ENCODE peak calls at places on chromosome 11, in four cellular contexts. I is ovary, Z is PC-3, K is IMR-90. E is an unnamed sample.

GRCh38 chr11:72573380-72573949 is 100.8 kb downstream of the PDE2A start:
- DNase-seq in K (peak; percentile 11), Z (peak; percentile 59), I (no peak), E (peak; percentile 76)

GRCh38 chr11:65391007-65391406 is 4.6 kb downstream of the FRMD8 start:
- DNase-seq in I (no peak), Z (no peak), K (peak; percentile 37), E (no peak)

GRCh38 chr11:10401275-10401674 is 53.8 kb upstream of the AMPD3 start:
- DNase-seq in K (no peak), Z (no peak), I (no peak), E (no peak)

GRCh38 chr11:130689222-130689908 is 226.9 kb downstream of the SNX19 start:
- DNase-seq in I (no peak), Z (peak; percentile 37), K (no peak), E (no peak)

GRCh38 chr11:1830500-1831223 is 4.1 kb upstream of the SYT8 start:
- DNase-seq in K (no peak), Z (no peak), I (no peak), E (peak; percentile 95)

GRCh38 chr11:111941963-111942362 is 4.8 kb downstream of the DIXDC1 start:
- DNase-seq in I (no peak), Z (peak; percentile 35), K (no peak), E (peak; percentile 44)

GRCh38 chr11:64786308-64786707 is 8.0 kb upstream of the SF1 start:
- DNase-seq in K (no peak), I (peak; percentile 26), Z (no peak), E (no peak)

GRCh38 chr11:9203715-9204311 is 61.3 kb downstream of the DENND5A start:
- DNase-seq in K (no peak), I (no peak), Z (no peak), E (no peak)

GRCh38 chr11:77558380-77558779 is 31.4 kb upstream of the AQP11 start:
- DNase-seq in K (no peak), I (no peak), Z (no peak), E (no peak)

GRCh38 chr11:93000511-93001476 is 31.3 kb downstream of the MTNR1B start:
- DNase-seq in Z (peak; percentile 70), K (peak; percentile 95), I (no peak), E (peak; percentile 76)

GRCh38 chr11:32136654-32137053 is 45.8 kb downstream of the RCN1 start:
- DNase-seq in Z (no peak), I (no peak), K (no peak), E (no peak)

GRCh38 chr11:64759722-64760719 is at the start of gene PYGM:
- DNase-seq in Z (peak; percentile 27), K (no peak), I (peak; percentile 89), E (no peak)

GRCh38 chr11:62542111-62542745 is 4.4 kb downstream of the AHNAK start:
- DNase-seq in Z (no peak), K (peak; percentile 23), I (no peak), E (no peak)

GRCh38 chr11:19753451-19754041 is 40.9 kb downstream of the NAV2 start:
- DNase-seq in K (peak; percentile 38), Z (peak; percentile 25), I (no peak), E (no peak)

GRCh38 chr11:100727410-100727809 is 40.3 kb downstream of the ARHGAP42 start:
- DNase-seq in I (no peak), K (no peak), Z (no peak), E (no peak)

GRCh38 chr11:123757976-123758375 is 3.7 kb upstream of the OR6X1 start:
- DNase-seq in Z (no peak), K (no peak), I (no peak), E (no peak)

GRCh38 chr11:64726211-64726641 is 3.2 kb upstream of the NRXN2 start:
- DNase-seq in Z (no peak), I (peak; percentile 22), K (no peak), E (no peak)

GRCh38 chr11:111155021-111155420 is 90.5 kb upstream of the POU2AF2 start:
- DNase-seq in I (no peak), K (peak; percentile 20), Z (no peak), E (no peak)

GRCh38 chr11:110805764-110806163 is 93.5 kb upstream of the ARHGAP20 start:
- DNase-seq in I (no peak), Z (no peak), K (no peak), E (no peak)

GRCh38 chr11:7239877-7240276 is 11.8 kb upstream of the SYT9 start:
- DNase-seq in I (no peak), K (no peak), Z (no peak), E (no peak)

GRCh38 chr11:129440028-129440630 is 64.5 kb downstream of the BARX2 start:
- DNase-seq in I (no peak), K (no peak), Z (peak; percentile 95), E (peak; percentile 95)

GRCh38 chr11:429391-429790 is 12.4 kb downstream of the ANO9 start:
- DNase-seq in K (no peak), I (no peak), Z (no peak), E (no peak)

GRCh38 chr11:75164318-75164827 is 13.5 kb downstream of the SLCO2B1 start:
- DNase-seq in K (no peak), Z (no peak), I (peak; percentile 54), E (no peak)

GRCh38 chr11:96187779-96188624 is 155.0 kb downstream of the MAML2 start:
- DNase-seq in Z (peak; percentile 92), I (peak; percentile 44), K (peak; percentile 85), E (peak; percentile 58)

GRCh38 chr11:1521382-1522080 is 35.0 kb upstream of the MOB2 start:
- DNase-seq in I (no peak), K (no peak), Z (no peak), E (no peak)

GRCh38 chr11:11910541-11910940 is 68.8 kb downstream of the USP47 start:
- DNase-seq in Z (no peak), K (no peak), I (no peak), E (no peak)

GRCh38 chr11:102359372-102359771 is 12.4 kb downstream of the BIRC2 start:
- DNase-seq in Z (no peak), K (no peak), I (no peak), E (no peak)

GRCh38 chr11:108370990-108371389 is 96.3 kb downstream of the C11orf65 start:
- DNase-seq in Z (peak; percentile 58), I (no peak), K (peak; percentile 25), E (no peak)

GRCh38 chr11:114149689-114150407 is 90.3 kb downstream of the ZBTB16 start:
- DNase-seq in K (no peak), Z (no peak), I (no peak), E (no peak)

GRCh38 chr11:92667446-92668165 is 301.8 kb upstream of the MTNR1B start:
- DNase-seq in I (no peak), K (no peak), Z (no peak), E (no peak)

GRCh38 chr11:18614667-18615066 is 15.1 kb downstream of the MISFA start:
- DNase-seq in I (no peak), Z (no peak), K (no peak), E (no peak)

GRCh38 chr11:75035911-75036536 is 47.3 kb downstream of the NEU3 start:
- DNase-seq in I (no peak), Z (peak; percentile 93), K (no peak), E (peak; percentile 17)

GRCh38 chr11:125593113-125593761 is 585 bp downstream of the STT3A start:
- DNase-seq in I (no peak), Z (peak; percentile 35), K (peak; percentile 46), E (peak; percentile 24)

DNA sequence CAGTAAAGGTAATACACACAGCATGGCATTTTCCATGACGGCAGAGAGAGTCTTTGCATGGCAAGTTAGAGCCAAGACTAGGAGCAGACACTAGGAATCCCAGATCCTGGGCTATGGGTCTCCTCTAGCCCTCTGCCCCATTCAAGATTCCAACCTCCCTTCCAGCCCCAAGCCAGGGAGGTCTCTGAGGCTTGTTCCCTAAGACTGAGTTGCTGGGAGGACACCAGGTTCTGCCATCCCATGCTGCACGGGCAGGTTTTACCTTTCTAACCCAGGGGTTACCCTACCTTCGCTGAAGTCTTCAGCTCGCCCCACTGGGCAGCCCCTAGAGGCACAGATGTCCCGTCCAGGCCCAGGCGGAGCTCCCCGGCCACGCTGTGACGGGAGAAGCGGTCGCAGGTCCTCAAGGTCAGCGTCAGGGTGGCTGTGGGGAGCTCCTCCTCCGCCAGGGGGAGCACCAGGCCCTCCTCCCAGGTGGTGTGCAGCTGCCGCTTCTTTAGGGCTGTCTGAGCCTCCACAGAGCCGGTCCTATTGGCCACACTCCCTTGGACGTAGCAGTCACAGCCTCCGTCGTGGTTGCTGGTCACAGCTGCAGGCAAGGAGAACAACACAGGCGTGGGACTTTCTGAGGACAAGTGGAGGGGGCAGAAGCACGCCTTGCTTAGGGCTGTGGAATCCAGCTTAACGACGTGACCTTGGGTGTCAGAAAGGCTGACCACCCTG is 33.8 kb downstream of the SYT13 start:
- DNase-seq in I (peak; percentile 40), Z (peak; percentile 60), K (peak; percentile 7), E (peak; percentile 45)
- TF ChIP-seq CTCF in I (no peak), Z (peak; percentile 85), K (peak; percentile 43), E (peak; percentile 32)

DNA sequence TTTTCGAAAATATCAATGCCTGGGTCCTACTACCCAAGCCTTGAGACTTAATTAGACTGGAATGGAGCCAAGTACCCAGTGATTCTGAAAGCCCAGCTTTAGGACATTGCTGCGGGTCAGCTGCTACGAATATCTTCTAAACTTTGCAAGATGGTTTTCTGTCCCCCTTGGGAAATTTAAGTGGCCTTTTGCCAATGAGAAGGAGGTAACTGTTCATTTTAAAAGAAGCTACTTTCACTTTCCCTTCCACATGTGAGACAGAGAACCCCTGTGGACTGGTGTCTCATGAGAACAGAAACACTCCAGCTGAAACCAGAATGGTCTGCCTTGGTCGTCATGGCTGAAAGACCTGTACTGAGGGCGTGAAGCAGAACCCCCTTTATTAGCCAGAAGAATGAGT is 74.9 kb downstream of the SC5D start:
- DNase-seq in K (peak; percentile 4), Z (no peak), I (no peak), E (no peak)
- H3K27ac ChIP-seq in K (no peak overlapping the region), Z (no peak overlapping the region), I (no peak overlapping the region), E (no peak overlapping the region)

GRCh38 chr11:27716850-27717249 is 16.6 kb upstream of the BDNF start:
- DNase-seq in K (peak; percentile 71), I (no peak), Z (peak; percentile 44), E (no peak)
- TF ChIP-seq CTCF in K (peak; percentile 60), I (no peak), Z (peak; percentile 13), E (peak; percentile 5)

GRCh38 chr11:68413591-68413999 is 47.0 kb upstream of the PPP6R3 start:
- DNase-seq in I (no peak), Z (no peak), K (no peak), E (no peak)

GRCh38 chr11:68409748-68410344 is 50.7 kb upstream of the PPP6R3 start:
- DNase-seq in I (no peak), K (no peak), Z (no peak), E (no peak)

GRCh38 chr11:68411501-68411991 is 49.0 kb upstream of the PPP6R3 start:
- DNase-seq in I (no peak), K (no peak), Z (no peak), E (no peak)

GRCh38 chr11:68414457-68415221 is 45.9 kb upstream of the PPP6R3 start:
- DNase-seq in K (no peak), I (no peak), Z (no peak), E (no peak)

GRCh38 chr11:68412593-68413475 is 47.7 kb upstream of the PPP6R3 start:
- DNase-seq in I (no peak), K (peak; percentile 11), Z (no peak), E (no peak)
- H3K27ac ChIP-seq in I (no peak overlapping the region), K (no peak overlapping the region), Z (no peak overlapping the region), E (no peak overlapping the region)